ENCODE peak calls at places on chromosomes 5 and 9, in four cellular contexts. J, Z, S and Q are unnamed samples.

GRCh38 chr5:32444191-32444945 is at the start of gene ZFR:
- DNase-seq in J (peak), Z (peak), S (peak), Q (peak)

GRCh38 chr9:123048748-123049147 is 15.3 kb downstream of the GPR21 start:
- DNase-seq in J (no peak), Z (no peak), S (no peak), Q (no peak)

GRCh38 chr9:127505396-127506116 is 54.2 kb downstream of the LRSAM1 start:
- DNase-seq in J (no peak), Z (no peak), S (peak), Q (no peak)

GRCh38 chr5:181069767-181070491 is 29.9 kb downstream of the BTNL9 start:
- DNase-seq in J (no peak), Z (no peak), S (no peak), Q (no peak)

GRCh38 chr5:159018855-159019254 is 80.9 kb downstream of the EBF1 start:
- DNase-seq in J (no peak), Z (no peak), S (no peak), Q (no peak)

GRCh38 chr9:117927354-117927753 is 223.2 kb downstream of the TLR4 start:
- DNase-seq in J (no peak), Z (no peak), S (peak), Q (no peak)

GRCh38 chr5:157574456-157575095 is 999 bp downstream of the ADAM19 start:
- DNase-seq in J (peak), Z (peak), S (peak), Q (no peak)

GRCh38 chr9:89154651-89155336 is 23.8 kb downstream of the SHC3 start:
- DNase-seq in J (no peak), Z (no peak), S (no peak), Q (no peak)

GRCh38 chr5:38455797-38456330 is 100.6 kb downstream of the LIFR start:
- DNase-seq in J (no peak), Z (no peak), S (no peak), Q (no peak)

GRCh38 chr5:135095052-135095715 is 61.2 kb upstream of the PITX1 start:
- DNase-seq in J (no peak), Z (no peak), S (no peak), Q (no peak)

GRCh38 chr5:141681695-141682641 is at the start of gene ARAP3:
- DNase-seq in J (peak), Z (peak), S (no peak), Q (no peak)

GRCh38 chr9:22105005-22105722 is 96.1 kb upstream of the CDKN2B start:
- DNase-seq in J (no peak), Z (no peak), S (peak), Q (no peak)

GRCh38 chr5:176650354-176650884 is 3.1 kb downstream of the TSPAN17 start:
- DNase-seq in J (no peak), Z (no peak), S (no peak), Q (peak)

GRCh38 chr9:35669331-35670145 is 4.2 kb upstream of the CA9 start:
- DNase-seq in J (no peak), Z (no peak), S (no peak), Q (no peak)

GRCh38 chr9:79023134-79023577 is 548.6 kb upstream of the TLE4 start:
- DNase-seq in J (no peak), Z (no peak), S (no peak), Q (no peak)

GRCh38 chr5:78594946-78595921 is 53.3 kb downstream of the LHFPL2 start:
- DNase-seq in J (peak), Z (no peak), S (no peak), Q (no peak)

GRCh38 chr5:1448511-1449011 is 3.3 kb upstream of the SLC6A3 start:
- DNase-seq in J (no peak), Z (no peak), S (no peak), Q (no peak)

GRCh38 chr9:130847306-130848217 is 12.5 kb downstream of the ABL1 start:
- DNase-seq in J (peak), Z (no peak), S (no peak), Q (no peak)

GRCh38 chr5:81187885-81188284 is 45.2 kb upstream of the CKMT2 start:
- DNase-seq in J (no peak), Z (no peak), S (no peak), Q (no peak)

GRCh38 chr5:83628360-83628759 is 92.3 kb downstream of the HAPLN1 start:
- DNase-seq in J (no peak), Z (no peak), S (no peak), Q (no peak)

GRCh38 chr9:72592501-72593403 is 71.3 kb downstream of the TMC1 start:
- DNase-seq in J (no peak), Z (no peak), S (peak), Q (no peak)

GRCh38 chr5:109200221-109200620 is 209.6 kb downstream of the PJA2 start:
- DNase-seq in J (no peak), Z (no peak), S (no peak), Q (no peak)

GRCh38 chr9:84266087-84266561 is 74.4 kb downstream of the SLC28A3 start:
- DNase-seq in J (no peak), Z (no peak), S (no peak), Q (no peak)

GRCh38 chr9:126690431-126691051 is 76.8 kb downstream of the LMX1B start:
- DNase-seq in J (peak), Z (peak), S (peak), Q (no peak)

GRCh38 chr5:150583541-150584225 is 56.8 kb upstream of the SYNPO start:
- DNase-seq in J (peak), Z (no peak), S (no peak), Q (no peak)

GRCh38 chr5:93150311-93151012 is 430.6 kb downstream of the NR2F1-AS1 start:
- DNase-seq in J (no peak), Z (no peak), S (no peak), Q (no peak)

GRCh38 chr5:176624916-176625315 is 5.4 kb downstream of the SNCB start:
- DNase-seq in J (no peak), Z (no peak), S (no peak), Q (no peak)

GRCh38 chr5:159877087-159877486 is 39.2 kb upstream of the ADRA1B start:
- DNase-seq in J (no peak), Z (no peak), S (no peak), Q (no peak)

GRCh38 chr5:36944607-36945225 is 68.1 kb downstream of the NIPBL start:
- DNase-seq in J (no peak), Z (no peak), S (peak), Q (no peak)

GRCh38 chr5:156920042-156920860 is 42.8 kb downstream of the TIMD4 start:
- DNase-seq in J (no peak), Z (no peak), S (no peak), Q (no peak)

GRCh38 chr9:125360621-125361020 is 99.0 kb downstream of the GAPVD1 start:
- DNase-seq in J (no peak), Z (no peak), S (no peak), Q (no peak)

GRCh38 chr9:131036529-131037335 is 27.8 kb downstream of the LAMC3 start:
- DNase-seq in J (peak), Z (peak), S (no peak), Q (no peak)

GRCh38 chr9:131704195-131704983 is 35.5 kb downstream of the RAPGEF1 start:
- DNase-seq in J (no peak), Z (no peak), S (no peak), Q (no peak)

GRCh38 chr9:21993893-21994525 is at the start of gene CDKN2A:
- DNase-seq in J (no peak), Z (peak), S (peak), Q (no peak)

GRCh38 chr9:32625320-32625719 is 10.1 kb downstream of the TAF1L start:
- DNase-seq in J (no peak), Z (no peak), S (no peak), Q (no peak)

GRCh38 chr5:13632676-13633075 is 311.8 kb downstream of the DNAH5 start:
- DNase-seq in J (no peak), Z (no peak), S (no peak), Q (no peak)

GRCh38 chr5:82446765-82447164 is 168.6 kb upstream of the RPS23 start:
- DNase-seq in J (no peak), Z (no peak), S (no peak), Q (no peak)

GRCh38 chr9:136665704-136666363 is 3.1 kb downstream of the EGFL7 start:
- DNase-seq in J (no peak), Z (no peak), S (no peak), Q (no peak)

GRCh38 chr9:87069690-87070089 is 122.4 kb upstream of the GAS1 start:
- DNase-seq in J (no peak), Z (no peak), S (no peak), Q (no peak)

GRCh38 chr9:8734760-8735159 is 935.2 kb upstream of the DMAC1 start:
- DNase-seq in J (no peak), Z (no peak), S (no peak), Q (no peak)

GRCh38 chr9:8733096-8733954 is 933.7 kb upstream of the DMAC1 start:
- DNase-seq in J (no peak), Z (no peak), S (no peak), Q (peak)

GRCh38 chr9:8730618-8731017 is 931.0 kb upstream of the DMAC1 start:
- DNase-seq in J (no peak), Z (no peak), S (no peak), Q (peak)

GRCh38 chr9:8728910-8729309 is 929.3 kb upstream of the DMAC1 start:
- DNase-seq in J (no peak), Z (no peak), S (no peak), Q (no peak)

DNA sequence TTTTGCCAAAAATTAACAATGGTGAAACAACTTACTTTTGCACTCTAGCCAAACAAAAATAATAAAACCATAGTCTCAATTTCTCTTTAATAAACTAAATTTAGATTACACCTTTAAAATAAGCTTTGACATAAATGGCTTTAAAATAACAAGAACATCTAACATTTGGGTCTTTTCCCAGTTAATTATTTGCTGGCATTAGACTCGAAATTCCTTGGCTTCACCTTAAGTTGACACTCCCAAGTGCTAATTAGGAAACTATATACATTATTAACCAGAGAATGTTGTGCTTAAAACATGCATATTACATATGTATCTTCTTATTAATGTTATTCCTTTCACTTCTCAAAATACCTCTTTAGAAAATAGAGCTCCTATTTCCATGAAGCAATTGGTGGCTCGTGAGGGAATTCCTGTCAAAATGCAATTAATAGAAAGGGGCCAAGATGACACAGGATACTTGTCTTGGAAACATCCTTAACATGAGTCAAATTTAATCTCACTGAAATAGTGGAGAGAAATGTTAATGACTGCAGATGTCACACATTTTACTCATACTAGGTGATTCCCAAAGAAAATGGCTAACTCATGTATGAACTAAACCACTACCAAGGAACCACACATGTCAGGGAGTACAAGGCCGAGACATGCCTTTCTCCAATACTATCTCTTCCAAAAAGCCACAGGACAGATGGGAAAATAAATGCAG is 932.9 kb upstream of the DMAC1 start:
- DNase-seq in J (no peak), Z (no peak), S (no peak), Q (no peak)
- H3K27ac ChIP-seq in J (no peak), Z (no peak), S (no peak), Q (peak)

DNA sequence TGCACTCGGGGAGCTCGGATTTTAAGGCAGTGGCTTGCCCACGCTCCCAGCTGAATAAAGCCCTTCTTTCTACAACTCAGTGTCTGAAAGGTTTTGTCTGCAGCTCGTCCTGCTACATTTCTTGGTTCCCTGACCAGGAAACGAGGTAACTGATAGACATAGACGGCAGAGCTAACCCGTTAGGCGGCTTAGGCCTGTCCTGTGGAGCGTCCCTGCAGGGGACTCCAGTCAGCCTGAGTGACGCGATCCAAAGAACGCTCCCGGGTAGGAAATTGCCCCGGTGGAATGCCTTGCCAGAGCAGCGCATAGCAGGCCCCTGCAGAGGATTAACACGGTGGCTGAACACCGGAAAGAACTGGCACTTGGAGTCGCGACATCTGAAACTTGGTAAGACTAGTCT is 1.8 kb upstream of the SELENOP start:
- DNase-seq in J (no peak), Z (no peak), S (no peak), Q (peak)
- H3K4me3 ChIP-seq in J (no peak), Z (no peak), S (no peak), Q (no peak)

DNA sequence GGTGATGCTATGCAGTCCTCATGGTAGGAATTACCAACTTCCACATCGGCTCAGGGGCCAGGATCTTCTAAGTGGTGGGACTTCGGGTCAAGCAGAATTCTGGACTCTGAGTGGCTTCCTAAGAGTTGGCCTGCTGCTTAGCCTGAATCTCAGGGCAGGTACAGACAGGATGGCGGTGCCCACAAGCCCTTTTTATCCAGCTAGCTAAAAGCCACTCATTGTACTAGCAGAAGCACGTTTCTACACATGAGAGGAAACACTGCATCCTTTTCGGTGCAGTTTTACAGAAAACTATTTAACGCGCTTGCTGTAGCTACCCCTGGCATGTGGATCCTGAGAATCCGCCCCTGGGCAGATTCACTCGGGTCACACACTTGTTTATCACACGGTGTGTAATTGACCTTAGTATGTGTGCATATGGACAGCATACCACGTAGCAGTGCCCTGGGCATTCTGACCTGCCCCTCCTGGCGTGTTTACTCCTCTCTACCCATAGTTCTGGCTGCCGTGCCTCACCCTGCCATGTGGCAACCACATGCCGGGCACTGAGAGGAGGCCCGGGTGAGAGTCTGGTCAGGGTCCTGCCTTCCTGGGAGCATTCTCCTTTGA is 65.8 kb downstream of the DAB2IP start:
- DNase-seq in J (no peak), Z (no peak), S (no peak), Q (no peak)
- H3K27ac ChIP-seq in J (no peak), Z (no peak), S (no peak), Q (no peak)

GRCh38 chr5:10538103-10538788 is 25.6 kb upstream of the ANKRD33B start:
- DNase-seq in J (peak), Z (no peak), S (no peak), Q (peak)

GRCh38 chr5:10538789-10539684 is 24.8 kb upstream of the ANKRD33B start:
- DNase-seq in J (no peak), Z (no peak), S (no peak), Q (peak)

GRCh38 chr5:10541247-10541646 is 22.6 kb upstream of the ANKRD33B start:
- DNase-seq in J (peak), Z (no peak), S (no peak), Q (no peak)

GRCh38 chr5:10539685-10539998 is 24.2 kb upstream of the ANKRD33B start:
- DNase-seq in J (peak), Z (no peak), S (no peak), Q (no peak)

GRCh38 chr5:10540036-10540544 is 23.8 kb upstream of the ANKRD33B start:
- DNase-seq in J (peak), Z (no peak), S (no peak), Q (no peak)
- H3K4me3 ChIP-seq in J (no peak), Z (no peak), S (no peak), Q (no peak)

GRCh38 chr9:7079051-7079450 is 321.3 kb downstream of the KDM4C start:
- DNase-seq in J (no peak), Z (no peak), S (no peak), Q (no peak)

GRCh38 chr9:7083192-7083591 is 325.4 kb downstream of the KDM4C start:
- DNase-seq in J (no peak), Z (no peak), S (no peak), Q (no peak)

GRCh38 chr9:7086389-7086788 is 328.6 kb downstream of the KDM4C start:
- DNase-seq in J (no peak), Z (no peak), S (no peak), Q (no peak)

GRCh38 chr9:7085357-7085756 is 327.6 kb downstream of the KDM4C start:
- DNase-seq in J (no peak), Z (no peak), S (no peak), Q (no peak)

GRCh38 chr9:7081065-7081600 is 323.4 kb downstream of the KDM4C start:
- DNase-seq in J (no peak), Z (no peak), S (no peak), Q (no peak)
- H3K27ac ChIP-seq in J (no peak), Z (peak), S (no peak), Q (no peak)